ENCODE peak calls at places on chromosomes 6 and 20, in seven cellular contexts. G is mammary epithelial cell, J is fibroblast of lung, U is H1, D is GM23338, R is HepG2, Q is MM.1S. E is an unnamed sample.
A peak's percentile ranks its signal among the peaks of the same experiment; 100 is the strongest.

GRCh38 chr6:95581073-95581472 is 3.7 kb downstream of the MANEA start:
- DNase-seq in Q (no peak), R (no peak), J (no peak), U (no peak), D (no peak), G (no peak), E (peak; percentile 5)

GRCh38 chr6:26071135-26071534 is 16.1 kb upstream of the HFE start:
- DNase-seq in U (no peak), Q (no peak), D (no peak), J (no peak), G (no peak), R (no peak), E (peak; percentile 40)

GRCh38 chr20:1663917-1664316 is 6.3 kb upstream of the SIRPG start:
- DNase-seq in U (no peak), D (no peak), R (no peak), J (peak; percentile 24), G (peak; percentile 64), Q (no peak), E (peak; percentile 69)

GRCh38 chr20:44746367-44747165 is 901 bp downstream of the KCNK15 start:
- DNase-seq in J (no peak), G (no peak), Q (no peak), D (peak; percentile 52), R (no peak), U (no peak), E (peak; percentile 40)

GRCh38 chr20:57389695-57390603 is 1.2 kb upstream of the RBM38 start:
- DNase-seq in D (peak; percentile 60), U (peak; percentile 71), Q (no peak), J (no peak), R (no peak), G (no peak), E (no peak)

GRCh38 chr20:64241061-64241460 is 14.5 kb upstream of the PCMTD2 start:
- DNase-seq in Q (no peak), R (no peak), J (no peak), U (no peak), D (no peak), G (no peak), E (no peak)

GRCh38 chr20:39468703-39469102 is 506.6 kb downstream of the DHX35 start:
- DNase-seq in J (no peak), R (no peak), U (no peak), G (no peak), D (peak; percentile 44), Q (no peak), E (no peak)

GRCh38 chr20:53138454-53139291 is 166.5 kb downstream of the TSHZ2 start:
- DNase-seq in G (no peak), D (no peak), Q (peak; percentile 93), R (no peak), J (peak; percentile 23), U (no peak), E (no peak)

GRCh38 chr20:57465486-57465885 is 59.5 kb downstream of the CTCFL start:
- DNase-seq in U (no peak), R (no peak), D (no peak), Q (no peak), G (no peak), J (no peak), E (no peak)

GRCh38 chr6:44539701-44540100 is 152.2 kb downstream of the CDC5L start:
- DNase-seq in Q (no peak), G (peak; percentile 35), R (no peak), U (peak; percentile 1), J (no peak), D (no peak), E (no peak)

GRCh38 chr6:136757150-136757549 is 35.1 kb downstream of the MAP3K5 start:
- DNase-seq in G (no peak), U (no peak), R (no peak), J (peak; percentile 38), Q (no peak), D (no peak), E (peak; percentile 20)

GRCh38 chr20:4076671-4077070 is 61.3 kb upstream of the RNF24 start:
- DNase-seq in G (peak; percentile 80), U (no peak), R (no peak), J (peak; percentile 96), D (no peak), Q (no peak), E (peak; percentile 90)

GRCh38 chr6:137341721-137342195 is 122.6 kb upstream of the IFNGR1 start:
- DNase-seq in R (no peak), G (no peak), D (peak; percentile 50), Q (peak; percentile 73), U (no peak), J (no peak), E (peak; percentile 65)

GRCh38 chr20:43017241-43018030 is 172.3 kb downstream of the PTPRT start:
- DNase-seq in J (no peak), Q (no peak), R (no peak), U (no peak), G (no peak), D (no peak), E (no peak)

GRCh38 chr20:43011491-43011890 is 178.2 kb downstream of the PTPRT start:
- DNase-seq in J (no peak), D (no peak), Q (no peak), U (no peak), R (no peak), G (no peak), E (no peak)

GRCh38 chr20:43022081-43022480 is 167.6 kb downstream of the PTPRT start:
- DNase-seq in D (no peak), Q (no peak), R (no peak), G (no peak), J (no peak), U (no peak), E (no peak)

GRCh38 chr20:43015566-43015965 is 174.1 kb downstream of the PTPRT start:
- DNase-seq in Q (no peak), J (no peak), D (no peak), U (no peak), R (no peak), G (no peak), E (no peak)

DNA sequence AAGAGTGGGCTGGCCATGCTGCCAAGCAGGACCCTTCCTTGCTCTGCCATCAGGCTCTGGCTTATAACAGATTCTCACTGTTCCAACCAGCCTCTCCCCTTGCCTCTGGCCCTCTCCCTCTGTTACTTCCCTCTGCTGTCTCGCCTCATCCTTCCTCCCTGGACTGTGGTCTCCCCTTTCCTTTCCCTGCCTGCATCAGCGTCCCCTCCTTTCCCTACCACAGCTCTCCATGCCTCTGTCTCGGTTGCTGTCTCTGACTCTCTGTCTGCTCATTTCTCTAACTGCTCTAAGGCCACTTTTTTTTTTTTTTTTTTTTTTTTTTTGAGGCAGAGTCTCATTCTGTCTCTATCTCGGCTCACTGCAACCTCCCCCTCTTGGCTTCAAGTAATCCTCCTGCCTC is 173.4 kb downstream of the PTPRT start:
- DNase-seq in R (no peak), D (no peak), Q (no peak), U (no peak), J (no peak), G (no peak), E (no peak)
- H3K36me3 ChIP-seq in R (no peaks in the 10 kb centered on the region), D (no peaks in the 10 kb centered on the region), Q (no peaks in the 10 kb centered on the region), U (no peaks in the 10 kb centered on the region), J (no peaks in the 10 kb centered on the region), G (no peaks in the 10 kb centered on the region), E (no peaks in the 10 kb centered on the region)

GRCh38 chr20:5674176-5674660 is 76.0 kb upstream of the SHLD1 start:
- DNase-seq in D (no peak), G (peak; percentile 90), U (no peak), Q (peak; percentile 56), R (peak; percentile 82), J (peak; percentile 44), E (peak; percentile 31)

GRCh38 chr20:5680227-5680626 is 70.0 kb upstream of the SHLD1 start:
- DNase-seq in U (no peak), D (no peak), R (no peak), Q (no peak), J (no peak), G (peak; percentile 40), E (peak; percentile 19)

GRCh38 chr20:5675103-5676091 is 74.8 kb upstream of the SHLD1 start:
- DNase-seq in G (no peak), D (no peak), J (no peak), Q (no peak), U (no peak), R (no peak), E (no peak)

GRCh38 chr20:5677389-5677788 is 72.8 kb upstream of the SHLD1 start:
- DNase-seq in D (no peak), R (no peak), G (no peak), Q (no peak), J (no peak), U (no peak), E (no peak)

GRCh38 chr20:5678769-5679168 is 71.4 kb upstream of the SHLD1 start:
- DNase-seq in J (no peak), R (no peak), G (no peak), U (no peak), D (no peak), Q (no peak), E (no peak)
- H2AFZ ChIP-seq in J (no peak overlapping the region), R (no peak overlapping the region), G (no peak overlapping the region), U (no peak overlapping the region), D (no peak overlapping the region), Q (no peak overlapping the region), E (no peak overlapping the region)

GRCh38 chr20:62349537-62350097 is 17.5 kb downstream of the LAMA5 start:
- DNase-seq in D (no peak), Q (no peak), G (no peak), U (no peak), R (no peak), J (no peak), E (peak; percentile 29)
- H3K36me3 ChIP-seq in D (peaks cover 21% of the 10 kb centered on the region), Q (no peaks in the 10 kb centered on the region), G (peaks cover 5% of the 10 kb centered on the region), U (peaks cover 48% of the 10 kb centered on the region), R (peaks cover 36% of the 10 kb centered on the region), J (peaks cover 20% of the 10 kb centered on the region), E (no peaks in the 10 kb centered on the region)

DNA sequence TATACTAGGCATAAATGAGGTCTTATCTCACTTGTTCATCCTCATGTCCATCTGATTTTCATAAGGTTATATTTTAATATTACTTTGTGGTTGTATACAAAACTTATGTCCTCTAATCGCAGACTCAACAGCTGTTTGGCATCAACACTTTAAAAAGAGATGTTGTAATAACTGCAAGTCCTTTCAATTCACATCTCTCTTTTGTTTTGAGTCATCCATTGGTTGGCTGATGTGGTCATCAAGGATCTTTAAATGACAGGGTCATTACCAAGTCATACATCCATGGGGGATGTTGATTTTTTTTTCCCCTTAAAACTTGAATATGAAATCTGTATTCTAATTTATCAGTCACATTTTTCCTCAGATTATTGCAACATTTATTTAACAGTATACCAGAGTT is 299.4 kb upstream of the NRSN1 start:
- DNase-seq in D (no peak), G (no peak), J (no peak), Q (no peak), R (no peak), U (no peak), E (no peak)
- H2AFZ ChIP-seq in D (no peak overlapping the region), G (no peak overlapping the region), J (no peak overlapping the region), Q (no peak overlapping the region), R (no peak overlapping the region), U (no peak overlapping the region), E (no peak overlapping the region)

GRCh38 chr20:62168890-62169435 is 13.9 kb upstream of the MTG2 start:
- DNase-seq in R (no peak), D (no peak), Q (no peak), G (no peak), J (peak; percentile 35), U (no peak), E (no peak)

GRCh38 chr20:62174021-62174804 is 8.6 kb upstream of the MTG2 start:
- DNase-seq in G (no peak), D (no peak), U (no peak), Q (no peak), J (no peak), R (no peak), E (no peak)

GRCh38 chr20:62172666-62173065 is 10.2 kb upstream of the MTG2 start:
- DNase-seq in D (no peak), J (no peak), Q (no peak), R (no peak), U (no peak), G (no peak), E (no peak)

GRCh38 chr20:62170536-62170935 is 12.3 kb upstream of the MTG2 start:
- DNase-seq in R (no peak), G (no peak), J (no peak), D (no peak), U (no peak), Q (no peak), E (no peak)

GRCh38 chr20:62171245-62171644 is 11.6 kb upstream of the MTG2 start:
- DNase-seq in R (no peak), Q (no peak), U (no peak), G (no peak), D (no peak), J (no peak), E (no peak)
- H3K36me3 ChIP-seq in R (peaks cover 32% of the 10 kb centered on the region), Q (no peaks in the 10 kb centered on the region), U (peaks cover 8% of the 10 kb centered on the region), G (peaks cover 11% of the 10 kb centered on the region), D (peaks cover 7% of the 10 kb centered on the region), J (peaks cover 7% of the 10 kb centered on the region), E (peaks cover 3% of the 10 kb centered on the region)